ENCODE peak calls at places on chromosome 3, in five cellular contexts. Z is GM12878; D is aorta; H is right lobe of liver; W is activated CD8-positive, alpha-beta T cell treated with anti-CD3 and anti-CD28 coated beads, Interleukin-2, amount 10 ng/mL, durations not matched to agents 7 days and 5 days. A is an unnamed sample.

GRCh38 chr3:4153771-4154170 is 149.4 kb upstream of the SETMAR start:
- ATAC-seq in Z (no peak), D (no peak), H (no peak), W (no peak), A (no peak)

GRCh38 chr3:39134305-39134704 is 19.1 kb downstream of the CSRNP1 start:
- ATAC-seq in Z (no peak), D (no peak), H (no peak), W (no peak), A (no peak)

GRCh38 chr3:155791190-155791589 is 14.9 kb downstream of the C3orf33 start:
- ATAC-seq in Z (no peak), D (no peak), H (no peak), W (no peak), A (no peak)

GRCh38 chr3:145817870-145818483 is 343.0 kb downstream of the PLOD2 start:
- ATAC-seq in Z (peak; percentile 97), D (no peak), H (no peak), W (no peak), A (no peak)

GRCh38 chr3:48245136-48245535 is 4.2 kb downstream of the ZNF589 start:
- ATAC-seq in Z (no peak), D (no peak), H (no peak), W (no peak), A (no peak)

GRCh38 chr3:157447026-157447694 is 10.5 kb downstream of the PTX3 start:
- ATAC-seq in Z (no peak), D (no peak), H (no peak), W (no peak), A (no peak)

GRCh38 chr3:61574854-61575253 is 13.5 kb downstream of the PTPRG start:
- ATAC-seq in Z (peak; percentile 28), D (peak; percentile 58), H (no peak), W (no peak), A (no peak)

GRCh38 chr3:5929027-5929426 is 741.5 kb downstream of the EDEM1 start:
- ATAC-seq in Z (peak; percentile 56), D (peak; percentile 19), H (no peak), W (no peak), A (no peak)

GRCh38 chr3:66885326-66886000 is 112.6 kb upstream of the KBTBD8 start:
- ATAC-seq in Z (peak; percentile 79), D (no peak), H (no peak), W (no peak), A (no peak)

GRCh38 chr3:159825216-159825854 is 163.3 kb upstream of the IL12A start:
- ATAC-seq in Z (peak; percentile 51), D (no peak), H (no peak), W (no peak), A (no peak)

GRCh38 chr3:129112308-129113052 is 9.1 kb downstream of the RAB43 start:
- ATAC-seq in Z (peak; percentile 60), D (no peak), H (no peak), W (peak; percentile 80), A (no peak)

GRCh38 chr3:113441051-113441770 is at the start of gene CFAP44:
- ATAC-seq in Z (no peak), D (peak; percentile 85), H (peak; percentile 94), W (peak; percentile 92), A (peak; percentile 90)

GRCh38 chr3:60095511-60095910 is 1045.7 kb upstream of the CFAP20DC start:
- ATAC-seq in Z (no peak), D (no peak), H (no peak), W (no peak), A (no peak)

GRCh38 chr3:117165611-117166051 is 456.1 kb downstream of the TUSC7 start:
- ATAC-seq in Z (no peak), D (no peak), H (no peak), W (no peak), A (no peak)

GRCh38 chr3:32733631-32734229 is 48.7 kb downstream of the CNOT10 start:
- ATAC-seq in Z (peak; percentile 73), D (no peak), H (peak; percentile 57), W (peak; percentile 51), A (no peak)

GRCh38 chr3:138845771-138846173 is 11.0 kb upstream of the PIK3CB start:
- ATAC-seq in Z (no peak), D (no peak), H (no peak), W (no peak), A (no peak)

GRCh38 chr3:185549111-185549510 is 3.3 kb downstream of the LIPH start:
- ATAC-seq in Z (peak; percentile 9), D (peak; percentile 76), H (peak; percentile 18), W (no peak), A (peak; percentile 76)

GRCh38 chr3:139574026-139574947 is 34.7 kb upstream of the RBP1 start:
- ATAC-seq in Z (no peak), D (peak; percentile 48), H (peak; percentile 77), W (no peak), A (no peak)

GRCh38 chr3:107394502-107394901 is 17.3 kb downstream of the CCDC54 start:
- ATAC-seq in Z (no peak), D (no peak), H (no peak), W (no peak), A (no peak)

GRCh38 chr3:133490468-133491351 is 82.8 kb upstream of the CDV3 start:
- ATAC-seq in Z (peak; percentile 89), D (no peak), H (peak; percentile 14), W (peak; percentile 85), A (peak; percentile 21)

GRCh38 chr3:112799946-112800345 is 46.7 kb downstream of the CD200R1L start:
- ATAC-seq in Z (no peak), D (no peak), H (no peak), W (no peak), A (no peak)

GRCh38 chr3:62525276-62525675 is 151.9 kb upstream of the FEZF2 start:
- ATAC-seq in Z (no peak), D (no peak), H (no peak), W (no peak), A (no peak)

GRCh38 chr3:632571-633170 is 436.1 kb downstream of the CHL1 start:
- ATAC-seq in Z (peak; percentile 79), D (peak; percentile 38), H (peak; percentile 72), W (no peak), A (no peak)

GRCh38 chr3:51874889-51875288 is 512 bp downstream of the IQCF5 start:
- ATAC-seq in Z (no peak), D (no peak), H (no peak), W (no peak), A (no peak)

GRCh38 chr3:172189213-172189612 is 149.8 kb downstream of the FNDC3B start:
- ATAC-seq in Z (no peak), D (no peak), H (no peak), W (no peak), A (no peak)

GRCh38 chr3:58324675-58325390 is 7.9 kb upstream of the PXK start:
- ATAC-seq in Z (peak; percentile 49), D (no peak), H (no peak), W (no peak), A (no peak)

GRCh38 chr3:40143283-40144090 is 166.0 kb upstream of the EIF1B start:
- ATAC-seq in Z (no peak), D (no peak), H (no peak), W (no peak), A (no peak)

GRCh38 chr3:73614385-73614784 is 10.4 kb downstream of the PDZRN3 start:
- ATAC-seq in Z (no peak), D (peak; percentile 48), H (peak; percentile 74), W (no peak), A (peak; percentile 89)

GRCh38 chr3:156489462-156489911 is 65.4 kb downstream of the SSR3 start:
- ATAC-seq in Z (peak; percentile 29), D (no peak), H (no peak), W (no peak), A (peak; percentile 71)

GRCh38 chr3:44924102-44925084 is 50.0 kb downstream of the TGM4 start:
- ATAC-seq in Z (no peak), D (no peak), H (no peak), W (no peak), A (no peak)

GRCh38 chr3:114880078-114880477 is 267.0 kb downstream of the ZBTB20 start:
- ATAC-seq in Z (no peak), D (no peak), H (peak; percentile 88), W (no peak), A (no peak)

GRCh38 chr3:79810529-79810928 is 42.7 kb upstream of the ROBO1 start:
- ATAC-seq in Z (no peak), D (no peak), H (no peak), W (no peak), A (no peak)